ENCODE peak calls at places on chromosomes 2 and 18, in ten cellular contexts. S, A, R, Z, X, Y, D, U, G and T are unnamed samples.

GRCh38 chr2:131146749-131147148 is 41.6 kb downstream of the PLEKHB2 start:
- DNase-seq in S (no peak), A (no peak), R (no peak), Z (no peak), X (no peak), Y (no peak), D (no peak), U (no peak), G (no peak), T (no peak)

GRCh38 chr2:199955007-199955338 is 318 bp downstream of the TYW5 start:
- DNase-seq in S (peak; percentile 59), A (no peak), R (no peak), Z (no peak), X (no peak), Y (no peak), D (peak; percentile 59), U (no peak), G (peak; percentile 67), T (no peak)

GRCh38 chr2:135947483-135947882 is 37.9 kb downstream of the DARS1 start:
- DNase-seq in S (no peak), A (no peak), R (no peak), Z (no peak), X (no peak), Y (no peak), D (no peak), U (no peak), G (no peak), T (no peak)

GRCh38 chr2:121790276-121790956 is 35.0 kb downstream of the TSN start:
- DNase-seq in S (peak; percentile 93), A (no peak), R (no peak), Z (no peak), X (peak; percentile 94), Y (no peak), D (no peak), U (no peak), G (peak; percentile 94), T (no peak)

GRCh38 chr2:140344842-140345241 is 1564.7 kb upstream of the NXPH2 start:
- DNase-seq in S (peak; percentile 90), A (no peak), R (no peak), Z (no peak), X (peak; percentile 7), Y (no peak), D (no peak), U (no peak), G (peak; percentile 31), T (no peak)

GRCh38 chr2:9665903-9666302 is 35.1 kb upstream of the YWHAQ start:
- DNase-seq in S (peak; percentile 61), A (no peak), R (no peak), Z (no peak), X (no peak), Y (no peak), D (no peak), U (no peak), G (peak; percentile 97), T (no peak)

GRCh38 chr18:8754995-8755955 is 49.9 kb downstream of the MTCL1 start:
- DNase-seq in S (peak; percentile 49), A (no peak), R (no peak), Z (no peak), X (no peak), Y (peak; percentile 41), D (no peak), U (no peak), G (peak; percentile 67), T (no peak)

GRCh38 chr2:217625475-217626245 is 377.1 kb downstream of the TNS1 start:
- DNase-seq in S (no peak), A (no peak), R (no peak), Z (no peak), X (no peak), Y (no peak), D (no peak), U (no peak), G (peak; percentile 72), T (peak; percentile 31)

GRCh38 chr2:203061346-203061745 is 46.7 kb downstream of the NBEAL1 start:
- DNase-seq in S (no peak), A (no peak), R (no peak), Z (no peak), X (no peak), Y (no peak), D (peak; percentile 43), U (no peak), G (peak; percentile 13), T (no peak)

GRCh38 chr2:179569834-179570233 is 291.6 kb downstream of the ZNF385B start:
- DNase-seq in S (peak; percentile 68), A (no peak), R (no peak), Z (no peak), X (peak; percentile 46), Y (no peak), D (no peak), U (no peak), G (peak; percentile 78), T (no peak)

GRCh38 chr2:204913312-204913711 is 368.0 kb downstream of the PARD3B start:
- DNase-seq in S (no peak), A (no peak), R (no peak), Z (no peak), X (no peak), Y (no peak), D (no peak), U (no peak), G (no peak), T (no peak)

GRCh38 chr18:23479829-23480505 is 23.3 kb upstream of the RMC1 start:
- DNase-seq in S (no peak), A (no peak), R (no peak), Z (no peak), X (no peak), Y (no peak), D (no peak), U (no peak), G (no peak), T (no peak)

GRCh38 chr18:23487738-23488625 is 15.3 kb upstream of the RMC1 start:
- DNase-seq in S (peak; percentile 76), A (no peak), R (peak; percentile 74), Z (no peak), X (no peak), Y (peak; percentile 3), D (no peak), U (no peak), G (peak; percentile 23), T (no peak)

GRCh38 chr18:23485386-23485785 is 17.9 kb upstream of the RMC1 start:
- DNase-seq in S (no peak), A (no peak), R (no peak), Z (no peak), X (no peak), Y (no peak), D (no peak), U (no peak), G (no peak), T (no peak)

DNA sequence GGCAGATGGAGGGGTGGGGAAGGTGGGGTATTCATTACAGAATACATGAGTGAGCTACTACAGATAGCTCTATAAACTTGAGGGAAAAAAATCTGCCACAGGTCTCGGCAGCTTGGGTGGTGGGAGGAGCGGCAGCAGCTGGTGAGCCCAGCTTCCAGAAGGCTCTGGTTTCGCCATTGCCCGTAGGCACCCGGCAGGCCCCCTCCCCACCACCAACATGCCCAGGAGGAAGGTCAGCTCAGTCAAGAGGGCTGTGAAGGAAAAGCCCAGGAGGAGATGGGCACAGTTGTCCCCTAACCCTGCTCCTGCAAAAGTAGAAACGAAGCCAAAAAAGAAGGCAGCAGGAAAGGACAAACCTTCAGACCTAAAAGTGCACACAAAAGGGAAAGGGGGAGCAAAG is 18.5 kb upstream of the RMC1 start:
- DNase-seq in S (no peak), A (no peak), R (no peak), Z (no peak), X (no peak), Y (no peak), D (no peak), U (no peak), G (no peak), T (no peak)
- H3K27ac ChIP-seq in S (no peak overlapping the region), A (no peak overlapping the region), R (no peak overlapping the region), Z (no peak overlapping the region), X (peak overlapping the region; percentile 29), Y (no peak overlapping the region), D (no peak overlapping the region), U (no peak overlapping the region), G (no peak overlapping the region), T (no peak overlapping the region)

GRCh38 chr2:14631676-14632075 is 841 bp upstream of the LRATD1 start:
- DNase-seq in S (no peak), A (no peak), R (no peak), Z (no peak), X (no peak), Y (no peak), D (no peak), U (no peak), G (no peak), T (no peak)
- H3K27ac ChIP-seq in S (no peak overlapping the region), A (no peak overlapping the region), R (no peak overlapping the region), Z (no peak overlapping the region), X (no peak overlapping the region), Y (no peak overlapping the region), D (no peak overlapping the region), U (no peak overlapping the region), G (no peak overlapping the region), T (no peak overlapping the region)

GRCh38 chr2:74576830-74577229 is 22.3 kb downstream of the DOK1 start:
- DNase-seq in S (no peak), A (no peak), R (peak; percentile 72), Z (no peak), X (no peak), Y (no peak), D (no peak), U (no peak), G (peak; percentile 95), T (peak; percentile 11)
- H3K27ac ChIP-seq in S (no peak overlapping the region), A (no peak overlapping the region), R (peak overlapping the region; percentile 32), Z (peak overlapping the region; percentile 57), X (no peak overlapping the region), Y (no peak overlapping the region), D (no peak overlapping the region), U (peak overlapping the region; percentile 52), G (peak overlapping the region; percentile 80), T (no peak overlapping the region)

GRCh38 chr2:84882775-84883550 is 2.1 kb upstream of the TRABD2A start:
- DNase-seq in S (no peak), A (no peak), R (no peak), Z (no peak), X (no peak), Y (no peak), D (no peak), U (no peak), G (peak; percentile 29), T (no peak)
- H3K27ac ChIP-seq in S (no peak overlapping the region), A (no peak overlapping the region), R (no peak overlapping the region), Z (no peak overlapping the region), X (no peak overlapping the region), Y (no peak overlapping the region), D (no peak overlapping the region), U (no peak overlapping the region), G (no peak overlapping the region), T (no peak overlapping the region)